ENCODE peak calls at places on chromosomes 3 and 15, in six cellular contexts. G, H, X, J, F and V are unnamed samples. For H3K4me1, the result is how much of the 10 kb centered on the place peaks cover.

GRCh38 chr3:43291546-43291945 is 5.2 kb downstream of the SNRK start:
- DNase-seq in G (no peak), H (no peak), X (no peak), J (no peak), F (no peak), V (no peak)

GRCh38 chr3:90132220-90132619 is 1024.8 kb downstream of the EPHA3 start:
- DNase-seq in G (no peak), H (no peak), X (no peak), J (no peak), F (no peak), V (no peak)

GRCh38 chr3:127566801-127567200 is 23.7 kb downstream of the TPRA1 start:
- DNase-seq in G (no peak), H (no peak), X (no peak), J (no peak), F (no peak), V (no peak)

GRCh38 chr3:149790265-149790664 is 2.1 kb downstream of the ANKUB1 start:
- DNase-seq in G (no peak), H (no peak), X (no peak), J (no peak), F (no peak), V (no peak)

GRCh38 chr3:56238299-56238698 is 230.0 kb downstream of the ERC2 start:
- DNase-seq in G (peak), H (no peak), X (no peak), J (no peak), F (no peak), V (no peak)

GRCh38 chr3:51819709-51820406 is 40.8 kb upstream of the IQCF6 start:
- DNase-seq in G (peak), H (no peak), X (no peak), J (no peak), F (peak), V (peak)

GRCh38 chr3:8486434-8486833 is 15.2 kb upstream of the LMCD1 start:
- DNase-seq in G (no peak), H (no peak), X (no peak), J (no peak), F (no peak), V (no peak)

GRCh38 chr3:8069471-8069870 is 432.2 kb upstream of the LMCD1 start:
- DNase-seq in G (no peak), H (no peak), X (no peak), J (no peak), F (no peak), V (no peak)

GRCh38 chr3:16474920-16475319 is 38.6 kb downstream of the RFTN1 start:
- DNase-seq in G (no peak), H (no peak), X (no peak), J (no peak), F (no peak), V (no peak)

GRCh38 chr15:25611603-25612002 is 172.8 kb upstream of the UBE3A start:
- DNase-seq in G (no peak), H (no peak), X (no peak), J (no peak), F (no peak), V (no peak)

GRCh38 chr3:51620543-51620942 is 50.5 kb upstream of the TEX264 start:
- DNase-seq in G (no peak), H (no peak), X (peak), J (no peak), F (no peak), V (no peak)

GRCh38 chr3:71601811-71602210 is 18.3 kb upstream of the FOXP1 start:
- DNase-seq in G (no peak), H (no peak), X (no peak), J (no peak), F (no peak), V (peak)

GRCh38 chr3:188278717-188279324 is 124.9 kb downstream of the LPP start:
- DNase-seq in G (no peak), H (no peak), X (no peak), J (no peak), F (no peak), V (no peak)

GRCh38 chr3:88000853-88001252 is 58.0 kb downstream of the CGGBP1 start:
- DNase-seq in G (peak), H (no peak), X (no peak), J (peak), F (no peak), V (no peak)

GRCh38 chr3:73839032-73839431 is 214.3 kb upstream of the PDZRN3 start:
- DNase-seq in G (no peak), H (no peak), X (no peak), J (no peak), F (no peak), V (no peak)

GRCh38 chr3:170622369-170623159 is 36.7 kb upstream of the SLC7A14 start:
- DNase-seq in G (no peak), H (no peak), X (no peak), J (no peak), F (peak), V (no peak)

GRCh38 chr3:33128706-33129105 is 14.9 kb downstream of the CRTAP start:
- DNase-seq in G (peak), H (no peak), X (no peak), J (no peak), F (no peak), V (no peak)

GRCh38 chr15:62756326-62756994 is 286.1 kb upstream of the TPM1 start:
- DNase-seq in G (no peak), H (no peak), X (no peak), J (no peak), F (no peak), V (no peak)

GRCh38 chr3:79810529-79810928 is 42.7 kb upstream of the ROBO1 start:
- DNase-seq in G (no peak), H (no peak), X (no peak), J (no peak), F (no peak), V (no peak)

GRCh38 chr3:60298141-60298540 is 953.1 kb downstream of the FHIT start:
- DNase-seq in G (no peak), H (no peak), X (no peak), J (no peak), F (peak), V (no peak)

GRCh38 chr3:60307800-60308199 is 943.5 kb downstream of the FHIT start:
- DNase-seq in G (no peak), H (no peak), X (no peak), J (no peak), F (no peak), V (no peak)

GRCh38 chr3:60301142-60301541 is 950.1 kb downstream of the FHIT start:
- DNase-seq in G (no peak), H (no peak), X (no peak), J (no peak), F (no peak), V (no peak)

GRCh38 chr3:60304103-60304502 is 947.1 kb downstream of the FHIT start:
- DNase-seq in G (no peak), H (no peak), X (no peak), J (no peak), F (no peak), V (no peak)

DNA sequence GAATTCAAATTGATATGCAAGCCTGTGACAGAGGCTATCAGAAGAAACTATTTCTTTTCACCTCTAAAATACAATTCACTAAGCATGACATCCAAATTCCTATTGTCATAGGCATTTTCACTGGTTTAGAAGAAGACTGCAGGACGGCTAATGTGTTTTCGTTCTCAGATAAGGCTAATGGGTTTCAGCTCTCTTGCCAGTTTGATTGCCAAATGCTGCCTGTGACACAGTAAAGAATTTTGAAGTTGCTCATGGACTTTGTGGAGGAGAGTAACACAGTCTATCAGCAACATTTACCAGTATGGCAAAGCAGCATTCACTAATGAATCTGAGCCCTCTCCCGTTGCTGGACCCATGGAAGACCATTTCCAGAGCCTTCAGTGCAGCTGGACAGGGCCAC is 948.1 kb downstream of the FHIT start:
- DNase-seq in G (no peak), H (no peak), X (no peak), J (no peak), F (no peak), V (no peak)
- TF ChIP-seq POLR2AphosphoS5 in G (no peak), H (no peak), X (no peak), J (no peak), F (no peak), V (no peak)

GRCh38 chr15:77504310-77504709 is 83.6 kb downstream of the HMG20A start:
- DNase-seq in G (no peak), H (no peak), X (no peak), J (peak), F (no peak), V (no peak)

GRCh38 chr15:77507151-77507847 is 86.6 kb downstream of the HMG20A start:
- DNase-seq in G (no peak), H (peak), X (no peak), J (peak), F (no peak), V (no peak)

GRCh38 chr15:77504871-77505270 is 84.2 kb downstream of the HMG20A start:
- DNase-seq in G (no peak), H (no peak), X (no peak), J (no peak), F (no peak), V (no peak)

GRCh38 chr15:77506311-77507150 is 85.8 kb downstream of the HMG20A start:
- DNase-seq in G (peak), H (no peak), X (no peak), J (peak), F (peak), V (no peak)

DNA sequence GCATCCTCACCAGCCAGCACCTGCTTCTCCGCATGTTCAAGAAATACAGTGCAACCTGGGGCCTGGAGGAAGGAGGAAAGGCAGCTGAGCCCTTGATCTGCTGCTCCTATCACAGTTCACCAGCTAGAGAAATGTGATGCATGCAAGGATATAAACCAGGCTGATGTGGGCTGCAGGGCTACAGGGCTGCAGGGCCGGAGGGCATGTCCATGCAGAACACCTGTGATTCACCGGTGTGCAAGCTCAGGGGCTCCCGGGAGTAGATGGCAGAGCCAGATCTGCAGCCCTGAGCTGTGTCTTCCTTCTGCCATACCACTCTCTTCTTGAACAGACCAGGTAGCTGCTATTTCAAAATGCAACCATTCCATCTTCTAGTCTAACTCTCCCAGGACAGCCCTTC is 84.9 kb downstream of the HMG20A start:
- DNase-seq in G (no peak), H (no peak), X (no peak), J (no peak), F (no peak), V (no peak)
- H3K4me1 ChIP-seq in G (half or more), H (under half), X (under half), J (under half), F (under half), V (under half)

GRCh38 chr15:36810656-36811449 is 231.4 kb downstream of the CDIN1 start:
- DNase-seq in G (peak), H (no peak), X (no peak), J (no peak), F (peak), V (no peak)

GRCh38 chr15:36809380-36809779 is 230.0 kb downstream of the CDIN1 start:
- DNase-seq in G (no peak), H (no peak), X (no peak), J (no peak), F (no peak), V (no peak)

GRCh38 chr15:36807134-36807764 is 227.8 kb downstream of the CDIN1 start:
- DNase-seq in G (no peak), H (no peak), X (no peak), J (no peak), F (no peak), V (no peak)

GRCh38 chr15:36805278-36805677 is 225.9 kb downstream of the CDIN1 start:
- DNase-seq in G (no peak), H (no peak), X (no peak), J (no peak), F (no peak), V (no peak)

DNA sequence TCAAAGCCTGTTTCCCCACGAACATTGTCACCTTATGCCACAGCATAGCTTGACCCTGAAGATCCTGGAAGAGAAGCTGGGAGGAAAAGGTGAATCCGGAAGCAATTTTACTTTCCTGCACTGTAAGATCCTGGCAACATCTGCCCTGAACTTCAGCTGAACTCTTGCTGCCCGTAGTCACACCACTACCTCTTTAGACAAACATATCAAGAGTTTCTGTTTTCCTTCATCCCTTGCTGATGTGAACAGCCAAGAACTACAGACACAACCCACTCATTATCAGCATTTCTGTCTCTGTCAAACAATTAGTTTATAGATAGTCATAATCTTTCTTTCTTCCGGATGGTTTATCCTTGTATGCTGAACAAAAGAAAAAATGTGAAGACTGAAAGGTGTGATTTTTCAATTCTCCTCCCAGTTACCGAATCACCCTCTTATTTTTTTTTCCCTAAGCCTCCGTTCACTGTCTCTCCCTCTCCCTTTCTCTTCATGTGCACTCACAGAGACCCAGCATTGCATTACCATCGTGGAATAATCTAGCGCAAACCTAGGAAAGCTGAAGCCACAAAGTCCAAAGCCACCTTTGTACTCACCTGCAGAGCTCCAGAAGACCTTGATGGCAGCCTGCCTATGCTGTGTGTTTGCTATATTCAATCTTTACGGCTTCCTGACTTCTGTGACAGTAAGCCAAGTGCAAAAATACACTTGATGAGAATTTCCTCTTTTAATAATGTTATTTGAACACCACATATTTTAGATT is 229.2 kb downstream of the CDIN1 start:
- DNase-seq in G (no peak), H (no peak), X (peak), J (no peak), F (no peak), V (no peak)
- TF ChIP-seq CTCF in G (no peak), H (no peak), X (no peak), J (no peak), F (no peak), V (no peak)

GRCh38 chr15:55197719-55198118 is 978 bp upstream of the RSL24D1 start:
- DNase-seq in G (no peak), H (no peak), X (no peak), J (no peak), F (no peak), V (no peak)

GRCh38 chr15:55196458-55197361 is at the start of gene RSL24D1:
- DNase-seq in G (peak), H (peak), X (peak), J (peak), F (peak), V (peak)

GRCh38 chr15:55196011-55196410 is 730 bp downstream of the RSL24D1 start:
- DNase-seq in G (no peak), H (no peak), X (no peak), J (no peak), F (no peak), V (no peak)

GRCh38 chr15:55198706-55199105 is 2.0 kb upstream of the RSL24D1 start:
- DNase-seq in G (no peak), H (no peak), X (no peak), J (no peak), F (no peak), V (no peak)

DNA sequence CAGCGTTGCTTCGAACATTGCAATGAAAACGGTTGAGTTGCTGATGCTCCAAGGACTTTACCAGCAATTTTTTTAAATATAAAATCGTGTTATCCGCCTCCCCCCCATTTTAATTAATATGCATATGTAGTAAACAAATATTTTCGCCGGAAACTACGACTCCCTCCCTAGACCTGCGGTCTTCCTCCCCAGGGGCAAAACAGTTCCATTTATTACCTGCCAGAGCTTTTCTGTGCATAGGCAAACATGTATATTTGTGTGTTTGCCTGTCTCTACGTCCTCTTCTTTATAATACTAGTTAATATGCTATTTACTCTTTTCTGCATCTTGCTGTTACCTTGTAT is 593 bp upstream of the RSL24D1 start:
- DNase-seq in G (peak), H (no peak), X (no peak), J (no peak), F (no peak), V (no peak)
- TF ChIP-seq POLR2AphosphoS5 in G (no peak), H (no peak), X (no peak), J (no peak), F (no peak), V (no peak)

GRCh38 chr3:15324335-15324734 is 8.1 kb downstream of the SH3BP5 start:
- DNase-seq in G (no peak), H (no peak), X (no peak), J (no peak), F (no peak), V (no peak)
- H3K4me1 ChIP-seq in G (under half), H (half or more), X (under half), J (under half), F (under half), V (half or more)

DNA sequence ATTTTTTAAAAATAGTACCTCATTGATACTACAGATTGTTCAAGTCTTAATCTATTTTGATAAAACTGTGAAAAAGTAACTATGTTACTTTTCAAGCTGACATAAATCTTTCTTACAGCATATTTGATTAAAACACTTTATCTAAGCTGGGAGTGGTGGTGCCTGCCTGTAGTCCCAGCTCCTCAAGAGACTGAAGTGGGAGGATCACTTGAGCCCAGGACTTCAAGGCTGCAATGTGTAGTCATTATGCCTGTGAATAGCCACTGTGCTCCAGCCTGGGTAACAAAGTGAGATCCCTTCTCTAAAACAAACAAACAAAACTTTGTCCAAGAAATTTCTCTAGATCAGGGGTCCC is 59.6 kb upstream of the NEDD4 start:
- DNase-seq in G (no peak), H (no peak), X (no peak), J (no peak), F (no peak), V (no peak)
- TF ChIP-seq CTCF in G (no peak), H (no peak), X (no peak), J (no peak), F (no peak), V (no peak)

DNA sequence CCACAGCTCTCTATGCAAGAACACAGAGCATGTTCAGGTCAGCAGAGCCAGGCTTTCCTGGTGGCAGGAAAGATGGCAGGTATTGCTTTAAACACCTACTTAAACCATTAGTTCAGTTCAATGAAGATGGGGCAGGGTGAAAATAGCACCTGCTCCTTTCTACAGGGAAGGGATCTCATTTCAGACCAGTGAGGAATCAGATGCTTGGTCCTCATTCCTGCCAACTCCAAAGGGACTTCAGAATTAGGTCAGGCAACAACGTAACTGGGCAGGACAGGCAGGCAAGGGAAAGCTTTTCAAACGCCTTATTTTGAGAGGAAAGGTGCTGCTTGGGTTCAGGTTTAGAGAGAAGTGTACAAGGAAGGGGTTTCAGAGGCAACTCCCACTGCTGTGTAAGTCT is 12.6 kb upstream of the RPS17 start:
- DNase-seq in G (no peak), H (no peak), X (no peak), J (no peak), F (no peak), V (no peak)
- TF ChIP-seq POLR2AphosphoS5 in G (no peak), H (no peak), X (no peak), J (no peak), F (no peak), V (no peak)

DNA sequence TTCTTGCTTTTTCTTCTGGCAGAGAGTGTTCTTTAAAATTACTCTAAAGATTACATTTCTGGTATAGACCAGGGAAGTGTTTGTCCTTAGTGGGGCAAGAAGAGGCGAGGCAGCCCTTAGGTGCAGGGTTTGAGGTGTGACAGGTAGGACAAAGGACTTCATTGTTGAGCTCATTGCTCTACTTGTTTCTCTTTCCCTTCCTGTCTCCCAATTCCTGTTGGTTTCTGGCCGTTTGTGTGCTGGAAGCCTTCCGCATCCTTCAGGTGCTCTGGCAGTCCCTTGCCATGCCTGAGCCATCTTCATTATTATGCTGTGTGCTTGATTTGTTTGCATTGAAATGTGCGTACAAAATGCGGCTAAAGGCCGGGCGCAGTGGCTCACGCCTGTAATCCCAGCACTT is 85.1 kb downstream of the CCK start:
- DNase-seq in G (no peak), H (no peak), X (peak), J (peak), F (no peak), V (no peak)
- H3K4me1 ChIP-seq in G (under half), H (under half), X (under half), J (under half), F (under half), V (under half)